ENCODE peak calls at places on chromosome 18, in six cellular contexts. One of them, this sample, is unnamed.

GRCh38 chr18:525066-525797 is 24.7 kb upstream of the COLEC12 start:
- DNase-seq in T follicular helper cell: no peak
- DNase-seq in lung: no peak
- DNase-seq in fibroblast of mammary gland: peak
- DNase-seq in hepatic stellate cell: no peak
- DNase-seq in GM20000: no peak
- DNase-seq in this sample: no peak

GRCh38 chr18:43719264-43719795 is 442.0 kb upstream of the SYT4 start:
- DNase-seq in T follicular helper cell: no peak
- DNase-seq in lung: no peak
- DNase-seq in fibroblast of mammary gland: no peak
- DNase-seq in hepatic stellate cell: no peak
- DNase-seq in GM20000: no peak
- DNase-seq in this sample: no peak

GRCh38 chr18:58699551-58699950 is 28.3 kb downstream of the MALT1 start:
- DNase-seq in T follicular helper cell: no peak
- DNase-seq in lung: no peak
- DNase-seq in fibroblast of mammary gland: peak
- DNase-seq in hepatic stellate cell: no peak
- DNase-seq in GM20000: no peak
- DNase-seq in this sample: no peak

GRCh38 chr18:23972416-23972815 is 42.1 kb upstream of the TTC39C start:
- DNase-seq in T follicular helper cell: peak
- DNase-seq in lung: no peak
- DNase-seq in fibroblast of mammary gland: no peak
- DNase-seq in hepatic stellate cell: no peak
- DNase-seq in GM20000: peak
- DNase-seq in this sample: no peak

GRCh38 chr18:79566841-79567370 is 112.7 kb upstream of the CTDP1 start:
- DNase-seq in T follicular helper cell: no peak
- DNase-seq in lung: no peak
- DNase-seq in fibroblast of mammary gland: no peak
- DNase-seq in hepatic stellate cell: no peak
- DNase-seq in GM20000: no peak
- DNase-seq in this sample: no peak

GRCh38 chr18:78605255-78605654 is 374.4 kb upstream of the SALL3 start:
- DNase-seq in T follicular helper cell: no peak
- DNase-seq in lung: no peak
- DNase-seq in fibroblast of mammary gland: no peak
- DNase-seq in hepatic stellate cell: no peak
- DNase-seq in GM20000: no peak
- DNase-seq in this sample: no peak

GRCh38 chr18:61435064-61435652 is 101.9 kb downstream of the CDH20 start:
- DNase-seq in T follicular helper cell: no peak
- DNase-seq in lung: no peak
- DNase-seq in fibroblast of mammary gland: peak
- DNase-seq in hepatic stellate cell: peak
- DNase-seq in GM20000: peak
- DNase-seq in this sample: no peak

GRCh38 chr18:37254256-37254880 is 311.2 kb downstream of the CELF4 start:
- DNase-seq in T follicular helper cell: no peak
- DNase-seq in lung: no peak
- DNase-seq in fibroblast of mammary gland: no peak
- DNase-seq in hepatic stellate cell: no peak
- DNase-seq in GM20000: no peak
- DNase-seq in this sample: no peak

GRCh38 chr18:74803769-74804168 is 206.1 kb downstream of the ZNF407 start:
- DNase-seq in T follicular helper cell: no peak
- DNase-seq in lung: no peak
- DNase-seq in fibroblast of mammary gland: peak
- DNase-seq in hepatic stellate cell: no peak
- DNase-seq in GM20000: no peak
- DNase-seq in this sample: no peak

GRCh38 chr18:56146565-56146964 is 491.8 kb downstream of the TXNL1 start:
- DNase-seq in T follicular helper cell: no peak
- DNase-seq in lung: no peak
- DNase-seq in fibroblast of mammary gland: peak
- DNase-seq in hepatic stellate cell: no peak
- DNase-seq in GM20000: no peak
- DNase-seq in this sample: no peak

GRCh38 chr18:77108001-77108692 is 24.4 kb downstream of the MBP start:
- DNase-seq in T follicular helper cell: no peak
- DNase-seq in lung: no peak
- DNase-seq in fibroblast of mammary gland: peak
- DNase-seq in hepatic stellate cell: peak
- DNase-seq in GM20000: no peak
- DNase-seq in this sample: no peak

GRCh38 chr18:64929026-64929425 is 780.1 kb upstream of the LINC00305 start:
- DNase-seq in T follicular helper cell: no peak
- DNase-seq in lung: no peak
- DNase-seq in fibroblast of mammary gland: peak
- DNase-seq in hepatic stellate cell: no peak
- DNase-seq in GM20000: no peak
- DNase-seq in this sample: no peak

GRCh38 chr18:42310956-42311355 is 355.9 kb downstream of the PIK3C3 start:
- DNase-seq in T follicular helper cell: no peak
- DNase-seq in lung: no peak
- DNase-seq in fibroblast of mammary gland: peak
- DNase-seq in hepatic stellate cell: no peak
- DNase-seq in GM20000: no peak
- DNase-seq in this sample: no peak

GRCh38 chr18:8562914-8563313 is 46.3 kb upstream of the RAB12 start:
- DNase-seq in T follicular helper cell: no peak
- DNase-seq in lung: no peak
- DNase-seq in fibroblast of mammary gland: no peak
- DNase-seq in hepatic stellate cell: no peak
- DNase-seq in GM20000: no peak
- DNase-seq in this sample: no peak

GRCh38 chr18:3171631-3172030 is 48.1 kb downstream of the MYOM1 start:
- DNase-seq in T follicular helper cell: no peak
- DNase-seq in lung: no peak
- DNase-seq in fibroblast of mammary gland: no peak
- DNase-seq in hepatic stellate cell: no peak
- DNase-seq in GM20000: no peak
- DNase-seq in this sample: no peak

GRCh38 chr18:10935588-10935987 is 213.8 kb downstream of the PIEZO2 start:
- DNase-seq in T follicular helper cell: no peak
- DNase-seq in lung: no peak
- DNase-seq in fibroblast of mammary gland: no peak
- DNase-seq in hepatic stellate cell: no peak
- DNase-seq in GM20000: no peak
- DNase-seq in this sample: no peak

GRCh38 chr18:68991281-68991680 is 193.4 kb downstream of the CCDC102B start:
- DNase-seq in T follicular helper cell: no peak
- DNase-seq in lung: no peak
- DNase-seq in fibroblast of mammary gland: peak
- DNase-seq in hepatic stellate cell: peak
- DNase-seq in GM20000: no peak
- DNase-seq in this sample: no peak

GRCh38 chr18:76349067-76349715 is 145.9 kb downstream of the ZNF516 start:
- DNase-seq in T follicular helper cell: peak
- DNase-seq in lung: peak
- DNase-seq in fibroblast of mammary gland: peak
- DNase-seq in hepatic stellate cell: peak
- DNase-seq in GM20000: peak
- DNase-seq in this sample: peak

GRCh38 chr18:79605481-79605880 is 74.1 kb upstream of the CTDP1 start:
- DNase-seq in T follicular helper cell: no peak
- DNase-seq in lung: no peak
- DNase-seq in fibroblast of mammary gland: no peak
- DNase-seq in hepatic stellate cell: no peak
- DNase-seq in GM20000: no peak
- DNase-seq in this sample: no peak

GRCh38 chr18:2883137-2883671 is 36.4 kb downstream of the EMILIN2 start:
- DNase-seq in T follicular helper cell: no peak
- DNase-seq in lung: peak
- DNase-seq in fibroblast of mammary gland: no peak
- DNase-seq in hepatic stellate cell: no peak
- DNase-seq in GM20000: peak
- DNase-seq in this sample: no peak

GRCh38 chr18:68104036-68104435 is 587.5 kb upstream of the DSEL start:
- DNase-seq in T follicular helper cell: no peak
- DNase-seq in lung: no peak
- DNase-seq in fibroblast of mammary gland: peak
- DNase-seq in hepatic stellate cell: no peak
- DNase-seq in GM20000: no peak
- DNase-seq in this sample: no peak

GRCh38 chr18:12606592-12607315 is 51.2 kb downstream of the SPIRE1 start:
- DNase-seq in T follicular helper cell: no peak
- DNase-seq in lung: no peak
- DNase-seq in fibroblast of mammary gland: peak
- DNase-seq in hepatic stellate cell: no peak
- DNase-seq in GM20000: no peak
- DNase-seq in this sample: no peak

GRCh38 chr18:8706981-8707940 is 1.9 kb downstream of the MTCL1 start:
- DNase-seq in T follicular helper cell: no peak
- DNase-seq in lung: peak
- DNase-seq in fibroblast of mammary gland: peak
- DNase-seq in hepatic stellate cell: peak
- DNase-seq in GM20000: peak
- DNase-seq in this sample: no peak

GRCh38 chr18:21313576-21313975 is 71.5 kb downstream of the GREB1L start:
- DNase-seq in T follicular helper cell: no peak
- DNase-seq in lung: no peak
- DNase-seq in fibroblast of mammary gland: peak
- DNase-seq in hepatic stellate cell: no peak
- DNase-seq in GM20000: no peak
- DNase-seq in this sample: no peak

GRCh38 chr18:78764544-78764943 is 215.1 kb upstream of the SALL3 start:
- DNase-seq in T follicular helper cell: no peak
- DNase-seq in lung: no peak
- DNase-seq in fibroblast of mammary gland: no peak
- DNase-seq in hepatic stellate cell: no peak
- DNase-seq in GM20000: no peak
- DNase-seq in this sample: no peak

GRCh38 chr18:73717570-73717969 is 430.1 kb downstream of the FBXO15 start:
- DNase-seq in T follicular helper cell: no peak
- DNase-seq in lung: no peak
- DNase-seq in fibroblast of mammary gland: peak
- DNase-seq in hepatic stellate cell: no peak
- DNase-seq in GM20000: no peak
- DNase-seq in this sample: no peak

GRCh38 chr18:63005306-63005705 is 290.0 kb downstream of the PHLPP1 start:
- DNase-seq in T follicular helper cell: no peak
- DNase-seq in lung: no peak
- DNase-seq in fibroblast of mammary gland: no peak
- DNase-seq in hepatic stellate cell: no peak
- DNase-seq in GM20000: no peak
- DNase-seq in this sample: no peak

GRCh38 chr18:43574974-43575373 is 297.7 kb upstream of the SYT4 start:
- DNase-seq in T follicular helper cell: no peak
- DNase-seq in lung: no peak
- DNase-seq in fibroblast of mammary gland: no peak
- DNase-seq in hepatic stellate cell: no peak
- DNase-seq in GM20000: no peak
- DNase-seq in this sample: no peak

GRCh38 chr18:9092665-9093064 is 9.8 kb upstream of the NDUFV2 start:
- DNase-seq in T follicular helper cell: no peak
- DNase-seq in lung: no peak
- DNase-seq in fibroblast of mammary gland: peak
- DNase-seq in hepatic stellate cell: no peak
- DNase-seq in GM20000: no peak
- DNase-seq in this sample: no peak

GRCh38 chr18:75811156-75811555 is 383.7 kb upstream of the SMIM21 start:
- DNase-seq in T follicular helper cell: no peak
- DNase-seq in lung: no peak
- DNase-seq in fibroblast of mammary gland: no peak
- DNase-seq in hepatic stellate cell: no peak
- DNase-seq in GM20000: no peak
- DNase-seq in this sample: no peak

GRCh38 chr18:22378672-22379282 is 38.9 kb downstream of the CTAGE1 start:
- DNase-seq in T follicular helper cell: no peak
- DNase-seq in lung: no peak
- DNase-seq in fibroblast of mammary gland: peak
- DNase-seq in hepatic stellate cell: peak
- DNase-seq in GM20000: no peak
- DNase-seq in this sample: no peak

GRCh38 chr18:45171575-45172225 is 443.6 kb upstream of the SLC14A2 start:
- DNase-seq in T follicular helper cell: no peak
- DNase-seq in lung: no peak
- DNase-seq in fibroblast of mammary gland: peak
- DNase-seq in hepatic stellate cell: no peak
- DNase-seq in GM20000: no peak
- DNase-seq in this sample: no peak

GRCh38 chr18:49247786-49248185 is 212.7 kb downstream of the DYM start:
- DNase-seq in T follicular helper cell: no peak
- DNase-seq in lung: no peak
- DNase-seq in fibroblast of mammary gland: no peak
- DNase-seq in hepatic stellate cell: no peak
- DNase-seq in GM20000: no peak
- DNase-seq in this sample: no peak

GRCh38 chr18:66867653-66868052 is 263.8 kb upstream of the CDH19 start:
- DNase-seq in T follicular helper cell: no peak
- DNase-seq in lung: no peak
- DNase-seq in fibroblast of mammary gland: no peak
- DNase-seq in hepatic stellate cell: no peak
- DNase-seq in GM20000: no peak
- DNase-seq in this sample: no peak

GRCh38 chr18:74290831-74291770 is 662 bp downstream of the CYB5A start:
- DNase-seq in T follicular helper cell: peak
- DNase-seq in lung: peak
- DNase-seq in fibroblast of mammary gland: no peak
- DNase-seq in hepatic stellate cell: no peak
- DNase-seq in GM20000: no peak
- DNase-seq in this sample: peak

GRCh38 chr18:75213610-75214009 is 3.0 kb downstream of the TSHZ1 start:
- DNase-seq in T follicular helper cell: no peak
- DNase-seq in lung: no peak
- DNase-seq in fibroblast of mammary gland: peak
- DNase-seq in hepatic stellate cell: no peak
- DNase-seq in GM20000: no peak
- DNase-seq in this sample: no peak

GRCh38 chr18:80103231-80103630 is 5.8 kb upstream of the ADNP2 start:
- DNase-seq in T follicular helper cell: no peak
- DNase-seq in lung: no peak
- DNase-seq in fibroblast of mammary gland: peak
- DNase-seq in hepatic stellate cell: peak
- DNase-seq in GM20000: no peak
- DNase-seq in this sample: no peak

GRCh38 chr18:54279477-54280205 is 10.3 kb downstream of the POLI start:
- DNase-seq in T follicular helper cell: no peak
- DNase-seq in lung: no peak
- DNase-seq in fibroblast of mammary gland: no peak
- DNase-seq in hepatic stellate cell: no peak
- DNase-seq in GM20000: no peak
- DNase-seq in this sample: no peak

This sample was measured in effector CD8-positive, alpha-beta T cell.